ENCODE peak calls at places on chromosomes 4 and X, in five cellular contexts. U, W, Z, E and R are unnamed samples.

GRCh38 chr4:7807351-7807921 is 132.2 kb downstream of the AFAP1 start:
- DNase-seq in U (no peak), W (no peak), Z (no peak), E (no peak), R (no peak)

GRCh38 chrX:13283968-13284914 is 35.6 kb downstream of the ATXN3L start:
- DNase-seq in U (no peak), W (no peak), Z (no peak), E (peak), R (no peak)

GRCh38 chr4:822361-823092 is 3.4 kb downstream of the CPLX1 start:
- DNase-seq in U (no peak), W (no peak), Z (no peak), E (no peak), R (no peak)

GRCh38 chrX:37745835-37746234 is 34.0 kb upstream of the CYBB start:
- DNase-seq in U (no peak), W (no peak), Z (no peak), E (no peak), R (no peak)

GRCh38 chrX:102155806-102156179 is at the start of gene BEX5:
- DNase-seq in U (no peak), W (no peak), Z (no peak), E (peak), R (peak)

GRCh38 chrX:97229318-97229717 is 345.6 kb downstream of the RPA4 start:
- DNase-seq in U (no peak), W (no peak), Z (no peak), E (no peak), R (no peak)

GRCh38 chrX:54807524-54808108 is at the start of gene MAGED2:
- DNase-seq in U (no peak), W (no peak), Z (no peak), E (no peak), R (peak)

GRCh38 chr4:140141196-140141845 is 12.7 kb downstream of the MAML3 start:
- DNase-seq in U (no peak), W (no peak), Z (no peak), E (no peak), R (no peak)

GRCh38 chr4:2937146-2937857 is 25.9 kb downstream of the NOP14 start:
- DNase-seq in U (peak), W (no peak), Z (peak), E (no peak), R (no peak)

GRCh38 chrX:72308566-72309296 is 3.0 kb upstream of the CITED1 start:
- DNase-seq in U (no peak), W (peak), Z (peak), E (no peak), R (peak)

GRCh38 chr4:2745981-2746806 is 9.9 kb downstream of the TNIP2 start:
- DNase-seq in U (peak), W (peak), Z (no peak), E (no peak), R (no peak)

GRCh38 chrX:56729152-56729557 is at the start of gene NBDY:
- DNase-seq in U (no peak), W (peak), Z (no peak), E (no peak), R (peak)

GRCh38 chrX:119790977-119791436 is 423 bp downstream of the RPL39 start:
- DNase-seq in U (no peak), W (no peak), Z (peak), E (no peak), R (peak)

GRCh38 chr4:163494360-163495241 is at the start of gene TMA16:
- DNase-seq in U (peak), W (peak), Z (peak), E (peak), R (peak)

GRCh38 chrX:150696836-150697235 is 3.6 kb downstream of the MTMR1 start:
- DNase-seq in U (no peak), W (no peak), Z (no peak), E (no peak), R (no peak)

GRCh38 chrX:47802589-47802988 is 34.1 kb upstream of the ZNF81 start:
- DNase-seq in U (no peak), W (peak), Z (peak), E (no peak), R (no peak)

GRCh38 chrX:13418126-13419091 is 98.6 kb upstream of the ATXN3L start:
- DNase-seq in U (no peak), W (no peak), Z (no peak), E (no peak), R (no peak)

GRCh38 chr4:31592293-31592692 is 872.1 kb downstream of the PCDH7 start:
- DNase-seq in U (no peak), W (no peak), Z (no peak), E (no peak), R (no peak)

GRCh38 chrX:30663317-30663716 is 10.1 kb downstream of the GK start:
- DNase-seq in U (no peak), W (no peak), Z (no peak), E (no peak), R (no peak)

GRCh38 chr4:180665994-180666818 is 1577.0 kb upstream of the TENM3 start:
- DNase-seq in U (no peak), W (peak), Z (peak), E (no peak), R (peak)

GRCh38 chr4:26048378-26048882 is 134.4 kb downstream of the SMIM20 start:
- DNase-seq in U (no peak), W (no peak), Z (no peak), E (no peak), R (no peak)

GRCh38 chr4:85701881-85702321 is 227.0 kb downstream of the ARHGAP24 start:
- DNase-seq in U (peak), W (no peak), Z (no peak), E (no peak), R (no peak)

GRCh38 chr4:83728191-83728590 is 192.3 kb downstream of the GPAT3 start:
- DNase-seq in U (no peak), W (no peak), Z (no peak), E (no peak), R (no peak)
- TF ChIP-seq RAD21 in U (no peak), W (no peak), Z (no peak), E (no peak), R (no peak)

GRCh38 chr4:124867551-124867950 is 155.0 kb upstream of the ANKRD50 start:
- DNase-seq in U (no peak), W (no peak), Z (no peak), E (no peak), R (no peak)
- TF ChIP-seq HDAC2 in U (no peak), W (no peak), Z (no peak), E (no peak), R (no peak)

GRCh38 chr4:149522031-149522430 is 293.6 kb downstream of the IQCM start:
- DNase-seq in U (no peak), W (no peak), Z (no peak), E (no peak), R (no peak)

GRCh38 chr4:149518471-149518870 is 297.2 kb downstream of the IQCM start:
- DNase-seq in U (no peak), W (no peak), Z (no peak), E (no peak), R (no peak)

GRCh38 chr4:149523039-149523438 is 292.6 kb downstream of the IQCM start:
- DNase-seq in U (no peak), W (no peak), Z (no peak), E (no peak), R (no peak)

GRCh38 chr4:149521611-149522010 is 294.0 kb downstream of the IQCM start:
- DNase-seq in U (no peak), W (no peak), Z (no peak), E (no peak), R (no peak)
- TF ChIP-seq RAD21 in U (no peak), W (no peak), Z (no peak), E (no peak), R (no peak)

GRCh38 chr4:183903021-183903760 is 1.9 kb upstream of the STOX2 start:
- DNase-seq in U (no peak), W (no peak), Z (no peak), E (no peak), R (no peak)
- TF ChIP-seq HDAC2 in U (no peak), W (no peak), Z (no peak), E (no peak), R (no peak)

GRCh38 chrX:42195506-42195905 is 272.2 kb upstream of the CASK start:
- DNase-seq in U (no peak), W (no peak), Z (no peak), E (no peak), R (no peak)

GRCh38 chrX:42188730-42189129 is 265.4 kb upstream of the CASK start:
- DNase-seq in U (no peak), W (no peak), Z (no peak), E (no peak), R (no peak)

DNA sequence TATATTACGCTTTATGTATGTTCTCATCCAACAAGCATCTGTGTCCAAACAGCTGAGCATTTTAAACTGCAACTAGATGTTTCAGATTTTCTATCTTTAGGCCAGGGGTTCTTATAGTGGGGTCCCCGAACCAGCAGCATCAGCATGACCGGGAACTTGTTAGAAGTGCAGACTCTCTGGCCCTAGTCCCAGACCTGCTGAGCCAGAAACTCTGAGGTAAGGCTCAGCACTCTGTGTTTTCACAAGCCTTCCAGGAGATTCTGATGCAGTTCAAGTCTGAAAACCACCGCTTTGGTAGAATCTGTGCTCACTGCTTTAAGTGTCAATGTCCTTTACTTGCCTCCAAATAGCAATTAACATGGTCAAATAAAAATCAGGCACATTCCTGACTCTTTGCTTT is 266.2 kb upstream of the CASK start:
- DNase-seq in U (no peak), W (no peak), Z (no peak), E (no peak), R (no peak)
- TF ChIP-seq RAD21 in U (no peak), W (no peak), Z (no peak), E (no peak), R (no peak)

GRCh38 chr4:22574424-22574823 is 58.6 kb upstream of the ADGRA3 start:
- DNase-seq in U (no peak), W (no peak), Z (no peak), E (no peak), R (no peak)

GRCh38 chr4:22574880-22575279 is 59.0 kb upstream of the ADGRA3 start:
- DNase-seq in U (no peak), W (no peak), Z (no peak), E (no peak), R (no peak)

DNA sequence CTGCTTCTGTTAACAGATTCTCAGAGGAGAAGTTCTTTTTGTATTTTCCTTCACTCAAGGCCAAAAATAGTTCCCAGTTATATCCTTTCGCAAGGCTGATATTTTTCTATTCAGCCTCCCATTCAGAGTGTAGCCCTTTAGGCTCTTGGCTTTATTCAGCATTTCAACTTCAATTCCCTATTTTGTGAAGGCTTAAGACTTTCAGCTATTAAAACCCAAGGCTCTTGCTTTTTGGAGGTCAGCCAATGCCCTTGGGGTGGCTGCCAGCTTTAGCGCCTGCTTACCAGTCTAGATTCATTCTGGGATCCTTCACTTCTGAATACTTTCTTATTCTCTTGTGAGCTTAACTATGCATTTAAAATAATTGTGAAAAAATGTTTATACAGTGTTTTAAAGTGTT is 57.3 kb upstream of the ADGRA3 start:
- DNase-seq in U (no peak), W (no peak), Z (no peak), E (no peak), R (no peak)
- TF ChIP-seq HDAC2 in U (no peak), W (no peak), Z (no peak), E (no peak), R (no peak)

GRCh38 chr4:182017038-182017437 is 226.2 kb upstream of the TENM3 start:
- DNase-seq in U (no peak), W (no peak), Z (no peak), E (no peak), R (no peak)

GRCh38 chr4:182019148-182019652 is 224.0 kb upstream of the TENM3 start:
- DNase-seq in U (peak), W (no peak), Z (no peak), E (no peak), R (no peak)

GRCh38 chr4:182023469-182023868 is 219.7 kb upstream of the TENM3 start:
- DNase-seq in U (no peak), W (no peak), Z (no peak), E (no peak), R (no peak)

GRCh38 chr4:182018691-182019090 is 224.5 kb upstream of the TENM3 start:
- DNase-seq in U (no peak), W (no peak), Z (no peak), E (no peak), R (no peak)

GRCh38 chr4:182022899-182023298 is 220.3 kb upstream of the TENM3 start:
- DNase-seq in U (no peak), W (no peak), Z (no peak), E (no peak), R (no peak)
- TF ChIP-seq RAD21 in U (no peak), W (no peak), Z (no peak), E (no peak), R (no peak)

GRCh38 chr4:105990933-105991332 is 95.7 kb downstream of the NPNT start:
- DNase-seq in U (no peak), W (no peak), Z (no peak), E (no peak), R (no peak)
- TF ChIP-seq HDAC2 in U (no peak), W (no peak), Z (no peak), E (no peak), R (no peak)

DNA sequence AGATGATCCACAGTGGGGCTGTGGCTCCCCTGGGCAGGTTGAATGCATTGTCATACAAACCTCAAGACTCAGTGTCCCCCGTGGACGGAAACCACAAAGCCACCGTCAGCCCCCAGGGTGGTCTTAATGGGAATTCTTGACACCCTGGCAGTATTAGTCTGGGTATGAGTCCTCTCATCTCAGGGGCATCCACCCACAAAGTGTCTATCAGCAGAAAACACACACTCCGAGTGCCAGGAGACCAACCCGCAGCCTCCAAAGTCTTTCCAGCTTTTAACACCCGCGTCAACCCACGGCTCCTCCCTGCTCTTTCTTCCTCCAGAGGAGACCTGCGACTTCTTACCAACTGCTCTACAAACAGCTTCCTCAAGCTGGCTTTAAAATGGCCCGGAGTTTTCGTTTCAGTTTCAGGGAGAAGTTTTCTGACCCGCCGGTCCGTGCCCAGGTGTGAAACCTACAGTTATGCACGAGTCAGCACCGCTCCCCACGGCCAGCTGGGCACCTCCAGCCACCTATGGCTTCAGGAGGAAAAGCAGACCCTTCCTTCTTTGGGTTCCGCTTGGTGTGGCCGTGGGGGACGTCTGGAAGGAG is 14.4 kb upstream of the ASMTL start:
- DNase-seq in U (no peak), W (no peak), Z (no peak), E (no peak), R (no peak)
- TF ChIP-seq RAD21 in U (peak), W (no peak), Z (no peak), E (no peak), R (no peak)

GRCh38 chrX:154802838-154803410 is 2.4 kb downstream of the MPP1 start:
- DNase-seq in U (no peak), W (no peak), Z (no peak), E (no peak), R (no peak)
- TF ChIP-seq HDAC2 in U (no peak), W (no peak), Z (no peak), E (no peak), R (no peak)